ENCODE peak calls at places on chromosomes 11 and 22, in nine cellular contexts. One of them, this sample, is unnamed.

GRCh38 chr22:33728847-33729246 is 191.4 kb downstream of the LARGE1 start:
- DNase-seq in fibroblast of lung: no peak
- DNase-seq in thoracic aorta: no peak
- DNase-seq in heart left ventricle: no peak
- DNase-seq in WERI-Rb-1: no peak
- DNase-seq in nephron progenitor cell: no peak
- DNase-seq in AG09309: no peak
- DNase-seq in CD8-positive, alpha-beta T cell: no peak
- DNase-seq in kidney epithelial cell: no peak
- DNase-seq in this sample: no peak

GRCh38 chr11:41201156-41201555 is 258.3 kb downstream of the LRRC4C start:
- DNase-seq in fibroblast of lung: peak
- DNase-seq in thoracic aorta: no peak
- DNase-seq in heart left ventricle: no peak
- DNase-seq in WERI-Rb-1: peak
- DNase-seq in nephron progenitor cell: peak
- DNase-seq in AG09309: no peak
- DNase-seq in CD8-positive, alpha-beta T cell: no peak
- DNase-seq in kidney epithelial cell: no peak
- DNase-seq in this sample: no peak

GRCh38 chr11:133835258-133836075 is 9.8 kb downstream of the SPATA19 start:
- DNase-seq in fibroblast of lung: peak
- DNase-seq in thoracic aorta: no peak
- DNase-seq in heart left ventricle: no peak
- DNase-seq in WERI-Rb-1: peak
- DNase-seq in nephron progenitor cell: peak
- DNase-seq in AG09309: no peak
- DNase-seq in CD8-positive, alpha-beta T cell: peak
- DNase-seq in kidney epithelial cell: peak
- DNase-seq in this sample: peak

GRCh38 chr11:57598831-57599155 is 1.3 kb downstream of the SERPING1 start:
- DNase-seq in fibroblast of lung: peak
- DNase-seq in thoracic aorta: no peak
- DNase-seq in heart left ventricle: no peak
- DNase-seq in WERI-Rb-1: no peak
- DNase-seq in nephron progenitor cell: no peak
- DNase-seq in AG09309: no peak
- DNase-seq in CD8-positive, alpha-beta T cell: no peak
- DNase-seq in kidney epithelial cell: no peak
- DNase-seq in this sample: no peak

GRCh38 chr11:118791961-118792578 is 1.1 kb upstream of the DDX6 start:
- DNase-seq in fibroblast of lung: no peak
- DNase-seq in thoracic aorta: no peak
- DNase-seq in heart left ventricle: peak
- DNase-seq in WERI-Rb-1: peak
- DNase-seq in nephron progenitor cell: peak
- DNase-seq in AG09309: no peak
- DNase-seq in CD8-positive, alpha-beta T cell: peak
- DNase-seq in kidney epithelial cell: no peak
- DNase-seq in this sample: peak

GRCh38 chr11:37502202-37502601 is 904.2 kb upstream of the RAG2 start:
- DNase-seq in fibroblast of lung: peak
- DNase-seq in thoracic aorta: no peak
- DNase-seq in heart left ventricle: no peak
- DNase-seq in WERI-Rb-1: no peak
- DNase-seq in nephron progenitor cell: no peak
- DNase-seq in AG09309: no peak
- DNase-seq in CD8-positive, alpha-beta T cell: no peak
- DNase-seq in kidney epithelial cell: no peak
- DNase-seq in this sample: no peak

GRCh38 chr11:69422645-69423044 is 58.8 kb upstream of the LINC01488 start:
- DNase-seq in fibroblast of lung: no peak
- DNase-seq in thoracic aorta: no peak
- DNase-seq in heart left ventricle: no peak
- DNase-seq in WERI-Rb-1: no peak
- DNase-seq in nephron progenitor cell: no peak
- DNase-seq in AG09309: no peak
- DNase-seq in CD8-positive, alpha-beta T cell: no peak
- DNase-seq in kidney epithelial cell: no peak
- DNase-seq in this sample: no peak

GRCh38 chr11:112584674-112585073 is 324.0 kb upstream of the PLET1 start:
- DNase-seq in fibroblast of lung: no peak
- DNase-seq in thoracic aorta: no peak
- DNase-seq in heart left ventricle: no peak
- DNase-seq in WERI-Rb-1: peak
- DNase-seq in nephron progenitor cell: peak
- DNase-seq in AG09309: no peak
- DNase-seq in CD8-positive, alpha-beta T cell: no peak
- DNase-seq in kidney epithelial cell: no peak
- DNase-seq in this sample: no peak

GRCh38 chr11:27203077-27203476 is 159.9 kb downstream of the CCDC34 start:
- DNase-seq in fibroblast of lung: no peak
- DNase-seq in thoracic aorta: no peak
- DNase-seq in heart left ventricle: no peak
- DNase-seq in WERI-Rb-1: no peak
- DNase-seq in nephron progenitor cell: no peak
- DNase-seq in AG09309: no peak
- DNase-seq in CD8-positive, alpha-beta T cell: no peak
- DNase-seq in kidney epithelial cell: no peak
- DNase-seq in this sample: no peak

GRCh38 chr11:45146072-45147016 is at the start of gene PRDM11:
- DNase-seq in fibroblast of lung: peak
- DNase-seq in thoracic aorta: no peak
- DNase-seq in heart left ventricle: peak
- DNase-seq in WERI-Rb-1: peak
- DNase-seq in nephron progenitor cell: peak
- DNase-seq in AG09309: peak
- DNase-seq in CD8-positive, alpha-beta T cell: no peak
- DNase-seq in kidney epithelial cell: no peak
- DNase-seq in this sample: peak

GRCh38 chr11:69040581-69041260 is 8.0 kb upstream of the TPCN2 start:
- DNase-seq in fibroblast of lung: peak
- DNase-seq in thoracic aorta: no peak
- DNase-seq in heart left ventricle: no peak
- DNase-seq in WERI-Rb-1: no peak
- DNase-seq in nephron progenitor cell: no peak
- DNase-seq in AG09309: peak
- DNase-seq in CD8-positive, alpha-beta T cell: no peak
- DNase-seq in kidney epithelial cell: peak
- DNase-seq in this sample: no peak

GRCh38 chr11:11916981-11917399 is 75.2 kb downstream of the USP47 start:
- DNase-seq in fibroblast of lung: peak
- DNase-seq in thoracic aorta: no peak
- DNase-seq in heart left ventricle: no peak
- DNase-seq in WERI-Rb-1: no peak
- DNase-seq in nephron progenitor cell: no peak
- DNase-seq in AG09309: peak
- DNase-seq in CD8-positive, alpha-beta T cell: no peak
- DNase-seq in kidney epithelial cell: peak
- DNase-seq in this sample: no peak

GRCh38 chr11:106395716-106396349 is 318.4 kb downstream of the AASDHPPT start:
- DNase-seq in fibroblast of lung: no peak
- DNase-seq in thoracic aorta: no peak
- DNase-seq in heart left ventricle: no peak
- DNase-seq in WERI-Rb-1: no peak
- DNase-seq in nephron progenitor cell: no peak
- DNase-seq in AG09309: no peak
- DNase-seq in CD8-positive, alpha-beta T cell: no peak
- DNase-seq in kidney epithelial cell: no peak
- DNase-seq in this sample: no peak

GRCh38 chr22:38034278-38034882 is 22.8 kb upstream of the PICK1 start:
- DNase-seq in fibroblast of lung: peak
- DNase-seq in thoracic aorta: peak
- DNase-seq in heart left ventricle: peak
- DNase-seq in WERI-Rb-1: peak
- DNase-seq in nephron progenitor cell: no peak
- DNase-seq in AG09309: peak
- DNase-seq in CD8-positive, alpha-beta T cell: no peak
- DNase-seq in kidney epithelial cell: peak
- DNase-seq in this sample: peak

GRCh38 chr11:116605543-116605942 is 167.2 kb downstream of the BUD13 start:
- DNase-seq in fibroblast of lung: no peak
- DNase-seq in thoracic aorta: no peak
- DNase-seq in heart left ventricle: no peak
- DNase-seq in WERI-Rb-1: peak
- DNase-seq in nephron progenitor cell: peak
- DNase-seq in AG09309: no peak
- DNase-seq in CD8-positive, alpha-beta T cell: no peak
- DNase-seq in kidney epithelial cell: peak
- DNase-seq in this sample: peak

GRCh38 chr11:87473174-87473573 is 435.4 kb downstream of the TMEM135 start:
- DNase-seq in fibroblast of lung: peak
- DNase-seq in thoracic aorta: no peak
- DNase-seq in heart left ventricle: no peak
- DNase-seq in WERI-Rb-1: no peak
- DNase-seq in nephron progenitor cell: no peak
- DNase-seq in AG09309: peak
- DNase-seq in CD8-positive, alpha-beta T cell: no peak
- DNase-seq in kidney epithelial cell: peak
- DNase-seq in this sample: no peak

GRCh38 chr11:121032546-121032945 is 8.6 kb downstream of the TBCEL start:
- DNase-seq in fibroblast of lung: peak
- DNase-seq in thoracic aorta: no peak
- DNase-seq in heart left ventricle: no peak
- DNase-seq in WERI-Rb-1: no peak
- DNase-seq in nephron progenitor cell: no peak
- DNase-seq in AG09309: no peak
- DNase-seq in CD8-positive, alpha-beta T cell: no peak
- DNase-seq in kidney epithelial cell: no peak
- DNase-seq in this sample: no peak

GRCh38 chr22:35231585-35232084 is 25.7 kb upstream of the HMGXB4 start:
- DNase-seq in fibroblast of lung: peak
- DNase-seq in thoracic aorta: no peak
- DNase-seq in heart left ventricle: peak
- DNase-seq in WERI-Rb-1: peak
- DNase-seq in nephron progenitor cell: peak
- DNase-seq in AG09309: no peak
- DNase-seq in CD8-positive, alpha-beta T cell: peak
- DNase-seq in kidney epithelial cell: peak
- DNase-seq in this sample: peak

GRCh38 chr11:44680982-44681597 is 45.7 kb upstream of the TSPAN18 start:
- DNase-seq in fibroblast of lung: no peak
- DNase-seq in thoracic aorta: no peak
- DNase-seq in heart left ventricle: no peak
- DNase-seq in WERI-Rb-1: no peak
- DNase-seq in nephron progenitor cell: no peak
- DNase-seq in AG09309: no peak
- DNase-seq in CD8-positive, alpha-beta T cell: peak
- DNase-seq in kidney epithelial cell: no peak
- DNase-seq in this sample: no peak

GRCh38 chr22:48864748-48865147 is 962.9 kb downstream of the BRD1 start:
- DNase-seq in fibroblast of lung: no peak
- DNase-seq in thoracic aorta: no peak
- DNase-seq in heart left ventricle: no peak
- DNase-seq in WERI-Rb-1: no peak
- DNase-seq in nephron progenitor cell: no peak
- DNase-seq in AG09309: no peak
- DNase-seq in CD8-positive, alpha-beta T cell: no peak
- DNase-seq in kidney epithelial cell: no peak
- DNase-seq in this sample: no peak
- TF ChIP-seq CTCF in fibroblast of lung: no peak
- TF ChIP-seq CTCF in thoracic aorta: no peak
- TF ChIP-seq CTCF in heart left ventricle: no peak
- TF ChIP-seq CTCF in WERI-Rb-1: no peak
- TF ChIP-seq CTCF in nephron progenitor cell: no peak
- TF ChIP-seq CTCF in AG09309: no peak
- TF ChIP-seq CTCF in CD8-positive, alpha-beta T cell: no peak
- TF ChIP-seq CTCF in kidney epithelial cell: no peak
- TF ChIP-seq CTCF in this sample: no peak

DNA sequence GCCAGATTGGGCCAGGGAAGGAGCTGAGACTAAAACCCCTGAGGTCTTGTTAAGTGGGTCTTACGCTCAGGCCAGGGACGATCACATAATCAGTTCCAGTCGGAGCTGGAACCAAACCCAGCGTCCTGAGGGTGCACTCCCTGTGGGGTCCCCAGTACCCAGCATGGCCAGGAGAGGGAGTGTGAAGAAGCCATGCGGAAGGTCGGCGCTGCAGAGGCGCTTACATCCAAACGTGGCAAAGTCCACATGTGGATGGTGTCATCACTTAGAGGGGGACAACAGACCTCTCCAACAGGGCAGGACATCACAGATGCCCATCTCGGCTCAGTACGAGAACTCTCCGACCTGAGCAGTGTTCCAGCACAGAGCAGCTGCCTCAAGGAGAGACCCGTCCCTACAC is 8.3 kb downstream of the ATP5MGL start:
- DNase-seq in fibroblast of lung: no peak
- DNase-seq in thoracic aorta: no peak
- DNase-seq in heart left ventricle: no peak
- DNase-seq in WERI-Rb-1: peak
- DNase-seq in nephron progenitor cell: no peak
- DNase-seq in AG09309: no peak
- DNase-seq in CD8-positive, alpha-beta T cell: no peak
- DNase-seq in kidney epithelial cell: no peak
- DNase-seq in this sample: no peak
- TF ChIP-seq CTCF in fibroblast of lung: peak
- TF ChIP-seq CTCF in thoracic aorta: peak
- TF ChIP-seq CTCF in heart left ventricle: no peak
- TF ChIP-seq CTCF in WERI-Rb-1: peak
- TF ChIP-seq CTCF in nephron progenitor cell: peak
- TF ChIP-seq CTCF in AG09309: peak
- TF ChIP-seq CTCF in CD8-positive, alpha-beta T cell: no peak
- TF ChIP-seq CTCF in kidney epithelial cell: peak
- TF ChIP-seq CTCF in this sample: no peak

DNA sequence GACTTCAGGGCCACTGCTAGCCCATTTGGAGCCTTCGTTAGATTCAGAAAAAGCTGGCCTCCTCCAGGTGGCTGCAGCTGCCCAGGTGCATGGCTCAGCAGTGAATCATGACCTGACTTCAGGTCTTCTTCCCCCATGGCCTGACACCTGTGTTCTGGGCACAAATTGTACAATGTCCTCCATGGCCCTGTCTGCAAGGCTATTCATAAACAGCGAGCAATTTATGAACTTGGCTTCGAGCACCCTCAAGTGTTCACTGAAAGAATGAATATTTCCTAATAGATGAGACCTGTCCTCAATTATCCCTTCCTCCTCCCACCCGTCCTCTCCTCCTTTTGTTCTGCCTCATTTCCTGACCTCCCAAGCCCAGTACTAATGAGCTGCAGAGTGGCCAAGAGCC is 12.2 kb upstream of the VPS37C start:
- DNase-seq in fibroblast of lung: no peak
- DNase-seq in thoracic aorta: no peak
- DNase-seq in heart left ventricle: no peak
- DNase-seq in WERI-Rb-1: peak
- DNase-seq in nephron progenitor cell: no peak
- DNase-seq in AG09309: no peak
- DNase-seq in CD8-positive, alpha-beta T cell: no peak
- DNase-seq in kidney epithelial cell: no peak
- DNase-seq in this sample: no peak
- TF ChIP-seq CTCF in fibroblast of lung: no peak
- TF ChIP-seq CTCF in thoracic aorta: no peak
- TF ChIP-seq CTCF in heart left ventricle: no peak
- TF ChIP-seq CTCF in WERI-Rb-1: peak
- TF ChIP-seq CTCF in nephron progenitor cell: no peak
- TF ChIP-seq CTCF in AG09309: peak
- TF ChIP-seq CTCF in CD8-positive, alpha-beta T cell: no peak
- TF ChIP-seq CTCF in kidney epithelial cell: no peak
- TF ChIP-seq CTCF in this sample: peak

DNA sequence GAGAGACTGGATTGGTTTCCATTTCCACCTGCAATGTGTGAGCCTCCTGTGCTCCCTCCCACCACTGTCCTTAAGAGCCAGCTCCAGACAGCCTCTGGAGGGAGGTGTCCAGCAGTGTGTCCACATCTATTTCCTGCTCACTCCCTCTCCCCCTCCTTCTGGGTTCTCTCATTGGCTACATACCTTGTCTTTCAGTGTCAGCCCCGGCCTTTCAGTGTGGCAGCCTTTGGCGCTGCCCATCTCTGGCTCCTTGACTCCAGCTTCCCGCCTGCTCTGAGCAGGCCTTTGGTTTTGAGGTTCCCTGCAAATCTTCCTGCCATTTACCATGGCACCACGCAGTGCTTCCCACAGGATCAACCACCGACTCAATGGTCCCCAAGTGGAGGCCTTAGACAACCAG is 19.0 kb upstream of the PTPRJ start:
- DNase-seq in fibroblast of lung: no peak
- DNase-seq in thoracic aorta: no peak
- DNase-seq in heart left ventricle: no peak
- DNase-seq in WERI-Rb-1: no peak
- DNase-seq in nephron progenitor cell: no peak
- DNase-seq in AG09309: no peak
- DNase-seq in CD8-positive, alpha-beta T cell: no peak
- DNase-seq in kidney epithelial cell: no peak
- DNase-seq in this sample: no peak
- TF ChIP-seq CTCF in fibroblast of lung: no peak
- TF ChIP-seq CTCF in thoracic aorta: no peak
- TF ChIP-seq CTCF in heart left ventricle: no peak
- TF ChIP-seq CTCF in WERI-Rb-1: no peak
- TF ChIP-seq CTCF in nephron progenitor cell: no peak
- TF ChIP-seq CTCF in AG09309: no peak
- TF ChIP-seq CTCF in CD8-positive, alpha-beta T cell: no peak
- TF ChIP-seq CTCF in kidney epithelial cell: no peak
- TF ChIP-seq CTCF in this sample: no peak